ENCODE peak calls at places on chromosomes 16 and 17, in ten cellular contexts. One of them, this sample, is unnamed.

GRCh38 chr16:35795361-35796029 is 2336.1 kb downstream of the TP53TG3F start:
- DNase-seq in neural crest cell: no peak
- DNase-seq in PC-3: no peak
- DNase-seq in non-pigmented ciliary epithelial cell: no peak
- DNase-seq in HFF-Myc: no peak
- DNase-seq in stimulated activated CD8-positive, alpha-beta memory T cell treated with anti-CD3 and anti-CD28 coated beads, Interleukin-15, amount 100 ng/mL, for 24 hours: no peak
- DNase-seq in A673: no peak
- DNase-seq in AG09319: no peak
- DNase-seq in ELR: no peak
- DNase-seq in WTC11: no peak
- DNase-seq in this sample: no peak

GRCh38 chr16:78479723-78480122 is 380.3 kb downstream of the WWOX start:
- DNase-seq in neural crest cell: no peak
- DNase-seq in PC-3: no peak
- DNase-seq in non-pigmented ciliary epithelial cell: no peak
- DNase-seq in HFF-Myc: no peak
- DNase-seq in stimulated activated CD8-positive, alpha-beta memory T cell treated with anti-CD3 and anti-CD28 coated beads, Interleukin-15, amount 100 ng/mL, for 24 hours: no peak
- DNase-seq in A673: no peak
- DNase-seq in AG09319: no peak
- DNase-seq in ELR: no peak
- DNase-seq in WTC11: no peak
- DNase-seq in this sample: peak

GRCh38 chr17:70947215-70947614 is 777.9 kb downstream of the KCNJ2 start:
- DNase-seq in neural crest cell: no peak
- DNase-seq in PC-3: no peak
- DNase-seq in non-pigmented ciliary epithelial cell: no peak
- DNase-seq in HFF-Myc: no peak
- DNase-seq in stimulated activated CD8-positive, alpha-beta memory T cell treated with anti-CD3 and anti-CD28 coated beads, Interleukin-15, amount 100 ng/mL, for 24 hours: no peak
- DNase-seq in A673: no peak
- DNase-seq in AG09319: no peak
- DNase-seq in ELR: no peak
- DNase-seq in WTC11: no peak
- DNase-seq in this sample: no peak

GRCh38 chr16:85466989-85467388 is 146.1 kb upstream of the GSE1 start:
- DNase-seq in neural crest cell: no peak
- DNase-seq in PC-3: no peak
- DNase-seq in non-pigmented ciliary epithelial cell: no peak
- DNase-seq in HFF-Myc: no peak
- DNase-seq in stimulated activated CD8-positive, alpha-beta memory T cell treated with anti-CD3 and anti-CD28 coated beads, Interleukin-15, amount 100 ng/mL, for 24 hours: no peak
- DNase-seq in A673: no peak
- DNase-seq in AG09319: no peak
- DNase-seq in ELR: no peak
- DNase-seq in WTC11: no peak
- DNase-seq in this sample: no peak

GRCh38 chr16:81444448-81445121 is at the start of gene CMIP:
- DNase-seq in neural crest cell: peak
- DNase-seq in PC-3: peak
- DNase-seq in non-pigmented ciliary epithelial cell: no peak
- DNase-seq in HFF-Myc: no peak
- DNase-seq in stimulated activated CD8-positive, alpha-beta memory T cell treated with anti-CD3 and anti-CD28 coated beads, Interleukin-15, amount 100 ng/mL, for 24 hours: peak
- DNase-seq in A673: peak
- DNase-seq in AG09319: peak
- DNase-seq in ELR: peak
- DNase-seq in WTC11: peak
- DNase-seq in this sample: peak

GRCh38 chr17:48100591-48101011 is 677 bp downstream of the CBX1 start:
- DNase-seq in neural crest cell: peak
- DNase-seq in PC-3: peak
- DNase-seq in non-pigmented ciliary epithelial cell: no peak
- DNase-seq in HFF-Myc: no peak
- DNase-seq in stimulated activated CD8-positive, alpha-beta memory T cell treated with anti-CD3 and anti-CD28 coated beads, Interleukin-15, amount 100 ng/mL, for 24 hours: no peak
- DNase-seq in A673: peak
- DNase-seq in AG09319: no peak
- DNase-seq in ELR: peak
- DNase-seq in WTC11: peak
- DNase-seq in this sample: peak

GRCh38 chr17:67992541-67993152 is 3.6 kb downstream of the C17orf58 start:
- DNase-seq in neural crest cell: no peak
- DNase-seq in PC-3: peak
- DNase-seq in non-pigmented ciliary epithelial cell: no peak
- DNase-seq in HFF-Myc: no peak
- DNase-seq in stimulated activated CD8-positive, alpha-beta memory T cell treated with anti-CD3 and anti-CD28 coated beads, Interleukin-15, amount 100 ng/mL, for 24 hours: no peak
- DNase-seq in A673: no peak
- DNase-seq in AG09319: no peak
- DNase-seq in ELR: peak
- DNase-seq in WTC11: no peak
- DNase-seq in this sample: no peak

GRCh38 chr17:38885044-38885727 is 15.3 kb downstream of the LASP1 start:
- DNase-seq in neural crest cell: no peak
- DNase-seq in PC-3: no peak
- DNase-seq in non-pigmented ciliary epithelial cell: no peak
- DNase-seq in HFF-Myc: no peak
- DNase-seq in stimulated activated CD8-positive, alpha-beta memory T cell treated with anti-CD3 and anti-CD28 coated beads, Interleukin-15, amount 100 ng/mL, for 24 hours: no peak
- DNase-seq in A673: no peak
- DNase-seq in AG09319: no peak
- DNase-seq in ELR: no peak
- DNase-seq in WTC11: no peak
- DNase-seq in this sample: no peak

GRCh38 chr17:7572338-7572587 is 7.2 kb upstream of the CD68 start:
- DNase-seq in neural crest cell: no peak
- DNase-seq in PC-3: no peak
- DNase-seq in non-pigmented ciliary epithelial cell: no peak
- DNase-seq in HFF-Myc: no peak
- DNase-seq in stimulated activated CD8-positive, alpha-beta memory T cell treated with anti-CD3 and anti-CD28 coated beads, Interleukin-15, amount 100 ng/mL, for 24 hours: no peak
- DNase-seq in A673: no peak
- DNase-seq in AG09319: no peak
- DNase-seq in ELR: no peak
- DNase-seq in WTC11: no peak
- DNase-seq in this sample: no peak

GRCh38 chr17:48564200-48565023 is 13.7 kb downstream of the HOXB4 start:
- DNase-seq in neural crest cell: no peak
- DNase-seq in PC-3: no peak
- DNase-seq in non-pigmented ciliary epithelial cell: no peak
- DNase-seq in HFF-Myc: no peak
- DNase-seq in stimulated activated CD8-positive, alpha-beta memory T cell treated with anti-CD3 and anti-CD28 coated beads, Interleukin-15, amount 100 ng/mL, for 24 hours: no peak
- DNase-seq in A673: peak
- DNase-seq in AG09319: no peak
- DNase-seq in ELR: no peak
- DNase-seq in WTC11: no peak
- DNase-seq in this sample: no peak

GRCh38 chr17:16214190-16215001 is 938 bp downstream of the NCOR1 start:
- DNase-seq in neural crest cell: no peak
- DNase-seq in PC-3: peak
- DNase-seq in non-pigmented ciliary epithelial cell: no peak
- DNase-seq in HFF-Myc: no peak
- DNase-seq in stimulated activated CD8-positive, alpha-beta memory T cell treated with anti-CD3 and anti-CD28 coated beads, Interleukin-15, amount 100 ng/mL, for 24 hours: no peak
- DNase-seq in A673: no peak
- DNase-seq in AG09319: no peak
- DNase-seq in ELR: no peak
- DNase-seq in WTC11: no peak
- DNase-seq in this sample: no peak

GRCh38 chr17:42337442-42337841 is 49.1 kb downstream of the STAT5A start:
- DNase-seq in neural crest cell: no peak
- DNase-seq in PC-3: no peak
- DNase-seq in non-pigmented ciliary epithelial cell: peak
- DNase-seq in HFF-Myc: no peak
- DNase-seq in stimulated activated CD8-positive, alpha-beta memory T cell treated with anti-CD3 and anti-CD28 coated beads, Interleukin-15, amount 100 ng/mL, for 24 hours: no peak
- DNase-seq in A673: no peak
- DNase-seq in AG09319: peak
- DNase-seq in ELR: no peak
- DNase-seq in WTC11: no peak
- DNase-seq in this sample: no peak

GRCh38 chr17:8046306-8046928 is 7.6 kb downstream of the ALOX15B start:
- DNase-seq in neural crest cell: no peak
- DNase-seq in PC-3: no peak
- DNase-seq in non-pigmented ciliary epithelial cell: no peak
- DNase-seq in HFF-Myc: no peak
- DNase-seq in stimulated activated CD8-positive, alpha-beta memory T cell treated with anti-CD3 and anti-CD28 coated beads, Interleukin-15, amount 100 ng/mL, for 24 hours: no peak
- DNase-seq in A673: no peak
- DNase-seq in AG09319: no peak
- DNase-seq in ELR: no peak
- DNase-seq in WTC11: no peak
- DNase-seq in this sample: no peak

GRCh38 chr17:2406903-2407790 is 6.3 kb upstream of the MNT start:
- DNase-seq in neural crest cell: no peak
- DNase-seq in PC-3: peak
- DNase-seq in non-pigmented ciliary epithelial cell: peak
- DNase-seq in HFF-Myc: no peak
- DNase-seq in stimulated activated CD8-positive, alpha-beta memory T cell treated with anti-CD3 and anti-CD28 coated beads, Interleukin-15, amount 100 ng/mL, for 24 hours: no peak
- DNase-seq in A673: no peak
- DNase-seq in AG09319: no peak
- DNase-seq in ELR: peak
- DNase-seq in WTC11: no peak
- DNase-seq in this sample: no peak

GRCh38 chr17:71085238-71086033 is 916.1 kb downstream of the KCNJ2 start:
- DNase-seq in neural crest cell: peak
- DNase-seq in PC-3: peak
- DNase-seq in non-pigmented ciliary epithelial cell: no peak
- DNase-seq in HFF-Myc: no peak
- DNase-seq in stimulated activated CD8-positive, alpha-beta memory T cell treated with anti-CD3 and anti-CD28 coated beads, Interleukin-15, amount 100 ng/mL, for 24 hours: no peak
- DNase-seq in A673: peak
- DNase-seq in AG09319: no peak
- DNase-seq in ELR: peak
- DNase-seq in WTC11: peak
- DNase-seq in this sample: peak

GRCh38 chr17:34645636-34646035 is 66.3 kb downstream of the TMEM132E start:
- DNase-seq in neural crest cell: no peak
- DNase-seq in PC-3: no peak
- DNase-seq in non-pigmented ciliary epithelial cell: no peak
- DNase-seq in HFF-Myc: no peak
- DNase-seq in stimulated activated CD8-positive, alpha-beta memory T cell treated with anti-CD3 and anti-CD28 coated beads, Interleukin-15, amount 100 ng/mL, for 24 hours: no peak
- DNase-seq in A673: peak
- DNase-seq in AG09319: no peak
- DNase-seq in ELR: no peak
- DNase-seq in WTC11: no peak
- DNase-seq in this sample: no peak

GRCh38 chr16:47561286-47561685 is 100.2 kb downstream of the PHKB start:
- DNase-seq in neural crest cell: no peak
- DNase-seq in PC-3: no peak
- DNase-seq in non-pigmented ciliary epithelial cell: no peak
- DNase-seq in HFF-Myc: no peak
- DNase-seq in stimulated activated CD8-positive, alpha-beta memory T cell treated with anti-CD3 and anti-CD28 coated beads, Interleukin-15, amount 100 ng/mL, for 24 hours: no peak
- DNase-seq in A673: no peak
- DNase-seq in AG09319: no peak
- DNase-seq in ELR: no peak
- DNase-seq in WTC11: no peak
- DNase-seq in this sample: no peak

GRCh38 chr16:55672471-55672870 is 16.7 kb downstream of the SLC6A2 start:
- DNase-seq in neural crest cell: no peak
- DNase-seq in PC-3: no peak
- DNase-seq in non-pigmented ciliary epithelial cell: no peak
- DNase-seq in HFF-Myc: peak
- DNase-seq in stimulated activated CD8-positive, alpha-beta memory T cell treated with anti-CD3 and anti-CD28 coated beads, Interleukin-15, amount 100 ng/mL, for 24 hours: no peak
- DNase-seq in A673: no peak
- DNase-seq in AG09319: peak
- DNase-seq in ELR: no peak
- DNase-seq in WTC11: no peak
- DNase-seq in this sample: no peak

GRCh38 chr17:74852237-74853047 is 7.2 kb downstream of the GRIN2C start:
- DNase-seq in neural crest cell: no peak
- DNase-seq in PC-3: no peak
- DNase-seq in non-pigmented ciliary epithelial cell: no peak
- DNase-seq in HFF-Myc: no peak
- DNase-seq in stimulated activated CD8-positive, alpha-beta memory T cell treated with anti-CD3 and anti-CD28 coated beads, Interleukin-15, amount 100 ng/mL, for 24 hours: peak
- DNase-seq in A673: no peak
- DNase-seq in AG09319: no peak
- DNase-seq in ELR: no peak
- DNase-seq in WTC11: peak
- DNase-seq in this sample: peak

GRCh38 chr16:50102046-50102756 is 36.4 kb downstream of the HEATR3 start:
- DNase-seq in neural crest cell: no peak
- DNase-seq in PC-3: no peak
- DNase-seq in non-pigmented ciliary epithelial cell: peak
- DNase-seq in HFF-Myc: peak
- DNase-seq in stimulated activated CD8-positive, alpha-beta memory T cell treated with anti-CD3 and anti-CD28 coated beads, Interleukin-15, amount 100 ng/mL, for 24 hours: no peak
- DNase-seq in A673: no peak
- DNase-seq in AG09319: no peak
- DNase-seq in ELR: peak
- DNase-seq in WTC11: no peak
- DNase-seq in this sample: no peak

GRCh38 chr17:42554250-42555121 is 1.8 kb downstream of the HSD17B1 start:
- DNase-seq in neural crest cell: peak
- DNase-seq in PC-3: peak
- DNase-seq in non-pigmented ciliary epithelial cell: no peak
- DNase-seq in HFF-Myc: no peak
- DNase-seq in stimulated activated CD8-positive, alpha-beta memory T cell treated with anti-CD3 and anti-CD28 coated beads, Interleukin-15, amount 100 ng/mL, for 24 hours: peak
- DNase-seq in A673: peak
- DNase-seq in AG09319: no peak
- DNase-seq in ELR: peak
- DNase-seq in WTC11: peak
- DNase-seq in this sample: peak

GRCh38 chr17:73304971-73305786 is 6.6 kb downstream of the CDC42EP4 start:
- DNase-seq in neural crest cell: no peak
- DNase-seq in PC-3: peak
- DNase-seq in non-pigmented ciliary epithelial cell: no peak
- DNase-seq in HFF-Myc: no peak
- DNase-seq in stimulated activated CD8-positive, alpha-beta memory T cell treated with anti-CD3 and anti-CD28 coated beads, Interleukin-15, amount 100 ng/mL, for 24 hours: no peak
- DNase-seq in A673: peak
- DNase-seq in AG09319: no peak
- DNase-seq in ELR: peak
- DNase-seq in WTC11: peak
- DNase-seq in this sample: peak

GRCh38 chr16:4380131-4381063 is 8.7 kb downstream of the VASN start:
- DNase-seq in neural crest cell: no peak
- DNase-seq in PC-3: no peak
- DNase-seq in non-pigmented ciliary epithelial cell: no peak
- DNase-seq in HFF-Myc: no peak
- DNase-seq in stimulated activated CD8-positive, alpha-beta memory T cell treated with anti-CD3 and anti-CD28 coated beads, Interleukin-15, amount 100 ng/mL, for 24 hours: no peak
- DNase-seq in A673: no peak
- DNase-seq in AG09319: no peak
- DNase-seq in ELR: peak
- DNase-seq in WTC11: no peak
- DNase-seq in this sample: no peak

GRCh38 chr16:75080205-75081029 is 36.2 kb downstream of the LDHD start:
- DNase-seq in neural crest cell: no peak
- DNase-seq in PC-3: peak
- DNase-seq in non-pigmented ciliary epithelial cell: peak
- DNase-seq in HFF-Myc: no peak
- DNase-seq in stimulated activated CD8-positive, alpha-beta memory T cell treated with anti-CD3 and anti-CD28 coated beads, Interleukin-15, amount 100 ng/mL, for 24 hours: no peak
- DNase-seq in A673: no peak
- DNase-seq in AG09319: no peak
- DNase-seq in ELR: peak
- DNase-seq in WTC11: no peak
- DNase-seq in this sample: no peak

GRCh38 chr16:27161398-27161797 is 41.9 kb upstream of the KDM8 start:
- DNase-seq in neural crest cell: no peak
- DNase-seq in PC-3: no peak
- DNase-seq in non-pigmented ciliary epithelial cell: no peak
- DNase-seq in HFF-Myc: no peak
- DNase-seq in stimulated activated CD8-positive, alpha-beta memory T cell treated with anti-CD3 and anti-CD28 coated beads, Interleukin-15, amount 100 ng/mL, for 24 hours: no peak
- DNase-seq in A673: no peak
- DNase-seq in AG09319: no peak
- DNase-seq in ELR: no peak
- DNase-seq in WTC11: no peak
- DNase-seq in this sample: no peak

GRCh38 chr17:20948984-20949777 is 93.6 kb downstream of the USP22 start:
- DNase-seq in neural crest cell: no peak
- DNase-seq in PC-3: no peak
- DNase-seq in non-pigmented ciliary epithelial cell: no peak
- DNase-seq in HFF-Myc: no peak
- DNase-seq in stimulated activated CD8-positive, alpha-beta memory T cell treated with anti-CD3 and anti-CD28 coated beads, Interleukin-15, amount 100 ng/mL, for 24 hours: no peak
- DNase-seq in A673: no peak
- DNase-seq in AG09319: no peak
- DNase-seq in ELR: no peak
- DNase-seq in WTC11: no peak
- DNase-seq in this sample: no peak

GRCh38 chr16:67558859-67559258 is 3.5 kb upstream of the CTCF start:
- DNase-seq in neural crest cell: no peak
- DNase-seq in PC-3: no peak
- DNase-seq in non-pigmented ciliary epithelial cell: no peak
- DNase-seq in HFF-Myc: no peak
- DNase-seq in stimulated activated CD8-positive, alpha-beta memory T cell treated with anti-CD3 and anti-CD28 coated beads, Interleukin-15, amount 100 ng/mL, for 24 hours: no peak
- DNase-seq in A673: no peak
- DNase-seq in AG09319: no peak
- DNase-seq in ELR: no peak
- DNase-seq in WTC11: no peak
- DNase-seq in this sample: no peak

GRCh38 chr17:4585203-4585939 is 1.0 kb downstream of the SMTNL2 start:
- DNase-seq in neural crest cell: no peak
- DNase-seq in PC-3: no peak
- DNase-seq in non-pigmented ciliary epithelial cell: no peak
- DNase-seq in HFF-Myc: no peak
- DNase-seq in stimulated activated CD8-positive, alpha-beta memory T cell treated with anti-CD3 and anti-CD28 coated beads, Interleukin-15, amount 100 ng/mL, for 24 hours: no peak
- DNase-seq in A673: no peak
- DNase-seq in AG09319: no peak
- DNase-seq in ELR: no peak
- DNase-seq in WTC11: no peak
- DNase-seq in this sample: no peak